ENCODE peak calls at places on chromosomes 4 and X, in four cellular contexts. V, D, Z and L are unnamed samples.

GRCh38 chrX:49627030-49627777 is 28.4 kb downstream of the GAGE1 start:
- DNase-seq in V (no peak), D (no peak), Z (no peak), L (no peak)

GRCh38 chrX:139077303-139078131 is 366.0 kb upstream of the FGF13 start:
- DNase-seq in V (no peak), D (no peak), Z (no peak), L (no peak)

GRCh38 chrX:153827903-153828302 is 2.4 kb downstream of the PDZD4 start:
- DNase-seq in V (no peak), D (peak; percentile 56), Z (no peak), L (no peak)

GRCh38 chrX:68411729-68412128 is 21.6 kb downstream of the OPHN1 start:
- DNase-seq in V (no peak), D (no peak), Z (no peak), L (no peak)

GRCh38 chr4:85952518-85952917 is 407.3 kb downstream of the MAPK10 start:
- DNase-seq in V (no peak), D (no peak), Z (no peak), L (no peak)

GRCh38 chr4:53205970-53206369 is 159.9 kb downstream of the SCFD2 start:
- DNase-seq in V (no peak), D (no peak), Z (no peak), L (no peak)

GRCh38 chr4:75849459-75849858 is 52.8 kb downstream of the PPEF2 start:
- DNase-seq in V (no peak), D (no peak), Z (no peak), L (no peak)

GRCh38 chr4:110781944-110782343 is 159.1 kb upstream of the PITX2 start:
- DNase-seq in V (no peak), D (no peak), Z (no peak), L (no peak)

GRCh38 chr4:85520765-85521749 is 46.1 kb downstream of the ARHGAP24 start:
- DNase-seq in V (no peak), D (no peak), Z (no peak), L (no peak)

GRCh38 chr4:69156913-69157312 is 57.6 kb downstream of the UGT2B11 start:
- DNase-seq in V (no peak), D (no peak), Z (no peak), L (no peak)

GRCh38 chr4:99574530-99575314 is at the start of gene MTTP:
- DNase-seq in V (no peak), D (no peak), Z (no peak), L (no peak)

GRCh38 chrX:150219374-150220185 is 143.5 kb upstream of the MAMLD1 start:
- DNase-seq in V (no peak), D (no peak), Z (no peak), L (no peak)

GRCh38 chr4:4889781-4890180 is 30.3 kb downstream of the MSX1 start:
- DNase-seq in V (no peak), D (no peak), Z (no peak), L (no peak)

GRCh38 chr4:105234582-105234981 is 87.9 kb downstream of the TET2 start:
- DNase-seq in V (no peak), D (no peak), Z (no peak), L (no peak)

GRCh38 chr4:185845966-185846365 is 34.0 kb upstream of the SORBS2 start:
- DNase-seq in V (no peak), D (no peak), Z (no peak), L (no peak)

GRCh38 chr4:22653752-22654151 is 39.0 kb upstream of the GBA3 start:
- DNase-seq in V (no peak), D (no peak), Z (no peak), L (no peak)

GRCh38 chr4:124429746-124430250 is 282.7 kb downstream of the ANKRD50 start:
- DNase-seq in V (no peak), D (no peak), Z (no peak), L (no peak)

GRCh38 chr4:124940387-124940786 is 227.9 kb upstream of the ANKRD50 start:
- DNase-seq in V (no peak), D (no peak), Z (no peak), L (no peak)

GRCh38 chr4:90078440-90078839 is 48.8 kb upstream of the CCSER1 start:
- DNase-seq in V (no peak), D (no peak), Z (no peak), L (no peak)

GRCh38 chr4:130747842-130748241 is 1651.9 kb downstream of the C4orf33 start:
- DNase-seq in V (no peak), D (no peak), Z (no peak), L (no peak)

GRCh38 chrX:150572206-150572605 is 3.8 kb downstream of the MTM1 start:
- DNase-seq in V (no peak), D (no peak), Z (no peak), L (no peak)

GRCh38 chr4:86496094-86497060 is 97.7 kb upstream of the PTPN13 start:
- DNase-seq in V (peak; percentile 38), D (no peak), Z (no peak), L (peak; percentile 67)

GRCh38 chr4:108783666-108784463 is 21.0 kb upstream of the ETNPPL start:
- DNase-seq in V (no peak), D (no peak), Z (no peak), L (no peak)

GRCh38 chrX:40058719-40059118 is 39.0 kb downstream of the BCOR start:
- DNase-seq in V (peak; percentile 41), D (no peak), Z (no peak), L (peak; percentile 43)

GRCh38 chr4:952881-953573 is 20.3 kb downstream of the DGKQ start:
- DNase-seq in V (no peak), D (no peak), Z (no peak), L (no peak)

GRCh38 chr4:36551697-36552214 is 270.3 kb downstream of the DTHD1 start:
- DNase-seq in V (no peak), D (no peak), Z (no peak), L (no peak)

GRCh38 chrX:8037593-8038348 is 110.6 kb upstream of the PNPLA4 start:
- DNase-seq in V (no peak), D (no peak), Z (no peak), L (no peak)

GRCh38 chrX:30620980-30621716 is 32.1 kb upstream of the GK start:
- DNase-seq in V (no peak), D (no peak), Z (no peak), L (no peak)

GRCh38 chrX:149948001-149948400 is 9.7 kb upstream of the EOLA2 start:
- DNase-seq in V (no peak), D (no peak), Z (no peak), L (no peak)

GRCh38 chr4:82484987-82485783 is 54.8 kb downstream of the ENOPH1 start:
- DNase-seq in V (no peak), D (no peak), Z (no peak), L (no peak)

GRCh38 chr4:98203406-98204235 is 57.6 kb upstream of the RAP1GDS1 start:
- DNase-seq in V (no peak), D (no peak), Z (no peak), L (no peak)

GRCh38 chr4:8896071-8896470 is 24.4 kb upstream of the HMX1 start:
- DNase-seq in V (no peak), D (no peak), Z (no peak), L (no peak)

GRCh38 chr4:89213382-89213701 is 94.3 kb downstream of the GPRIN3 start:
- DNase-seq in V (no peak), D (no peak), Z (no peak), L (no peak)

GRCh38 chr4:10783351-10783750 is 98.8 kb upstream of the CLNK start:
- DNase-seq in V (no peak), D (no peak), Z (no peak), L (no peak)

GRCh38 chr4:159370316-159370715 is 267.4 kb downstream of the RAPGEF2 start:
- DNase-seq in V (no peak), D (no peak), Z (no peak), L (no peak)

GRCh38 chr4:159374749-159375535 is 272.1 kb downstream of the RAPGEF2 start:
- DNase-seq in V (no peak), D (no peak), Z (no peak), L (no peak)

GRCh38 chr4:159378056-159378616 is 275.3 kb downstream of the RAPGEF2 start:
- DNase-seq in V (no peak), D (no peak), Z (no peak), L (no peak)

DNA sequence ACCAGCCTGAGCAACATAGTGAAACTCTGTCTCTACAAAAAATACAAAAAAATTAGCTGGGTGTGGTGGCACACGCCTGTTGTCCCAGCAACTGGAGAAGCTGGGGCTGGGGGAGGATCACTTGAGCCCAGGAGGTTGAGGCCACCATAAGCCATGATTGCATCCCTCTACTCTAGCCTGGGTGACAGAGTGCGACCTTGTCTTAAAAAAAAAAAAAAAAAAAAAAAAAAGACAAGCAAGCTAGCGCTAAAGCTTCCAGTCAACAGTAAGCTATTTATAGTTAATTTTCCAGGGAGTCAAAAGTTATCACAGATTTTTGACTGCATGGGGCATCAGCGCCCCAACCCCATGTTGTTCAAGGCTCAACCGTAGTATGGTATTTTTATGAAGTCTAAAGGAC is 273.4 kb downstream of the RAPGEF2 start:
- DNase-seq in V (no peak), D (no peak), Z (no peak), L (no peak)
- H3K4me3 ChIP-seq in V (no peak overlapping the region), D (no peak overlapping the region), Z (no peak overlapping the region), L (no peak overlapping the region)

GRCh38 chr4:121822796-121823504 is 733 bp downstream of the CCNA2 start:
- DNase-seq in V (peak; percentile 25), D (peak; percentile 67), Z (no peak), L (no peak)
- H3K36me3 ChIP-seq in V (peaks cover 23% of the 10 kb centered on the region), D (peaks cover 34% of the 10 kb centered on the region), Z (peaks cover 43% of the 10 kb centered on the region), L (peaks cover 20% of the 10 kb centered on the region)

GRCh38 chrX:10017866-10018265 is 50.7 kb downstream of the CLDN34 start:
- DNase-seq in V (no peak), D (peak; percentile 6), Z (no peak), L (no peak)
- TF ChIP-seq CTCF in V (no peak), D (no peak), Z (no peak), L (no peak)

GRCh38 chrX:13933851-13934250 is 95.8 kb downstream of the GEMIN8 start:
- DNase-seq in V (no peak), D (no peak), Z (no peak), L (no peak)
- H3K4me3 ChIP-seq in V (no peak overlapping the region), D (no peak overlapping the region), Z (no peak overlapping the region), L (no peak overlapping the region)

DNA sequence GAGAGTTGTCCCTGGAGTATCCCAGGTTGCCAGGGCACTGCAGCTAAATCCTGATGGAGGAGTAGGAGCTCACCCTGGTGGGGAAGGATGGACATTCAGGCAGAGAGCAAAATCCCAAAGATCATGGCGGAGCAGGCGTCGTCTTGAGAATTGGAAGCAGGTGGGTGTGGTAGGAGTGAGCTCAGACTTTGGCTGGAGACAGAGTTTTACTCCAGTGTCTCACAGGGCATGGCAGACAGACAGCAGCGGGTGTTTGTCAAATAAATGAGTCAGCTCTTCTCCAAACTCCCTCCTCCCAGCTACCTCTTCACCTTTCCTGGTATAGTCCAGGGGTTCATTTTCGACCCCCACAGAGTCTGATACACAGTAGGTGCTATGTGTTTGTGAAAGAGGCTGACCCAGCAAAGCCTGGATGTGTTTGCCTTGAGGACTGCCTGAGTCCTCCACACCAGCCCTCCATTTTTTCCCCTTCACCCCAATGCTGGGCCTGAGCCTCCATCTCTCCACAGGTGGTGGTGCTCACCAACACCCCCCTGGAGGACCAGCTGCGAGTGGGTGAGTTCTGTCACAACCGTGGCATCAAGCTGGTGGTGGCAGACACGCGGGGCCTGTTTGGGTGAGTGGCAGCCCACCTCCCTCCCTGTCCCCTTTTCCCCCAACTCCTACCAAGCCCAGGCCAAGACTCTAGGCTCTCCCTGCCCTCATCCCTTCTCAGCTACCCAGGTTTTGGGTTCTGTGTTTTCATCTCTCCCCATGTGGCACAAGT is 6.9 kb downstream of the UBA1 start:
- DNase-seq in V (no peak), D (no peak), Z (peak; percentile 31), L (no peak)
- H3K36me3 ChIP-seq in V (peaks cover 77% of the 10 kb centered on the region), D (peaks cover 68% of the 10 kb centered on the region), Z (peaks cover 71% of the 10 kb centered on the region), L (peaks cover 77% of the 10 kb centered on the region)

GRCh38 chr4:94892051-94892450 is 134.3 kb downstream of the BMPR1B start:
- DNase-seq in V (no peak), D (no peak), Z (no peak), L (no peak)
- TF ChIP-seq CTCF in V (no peak), D (no peak), Z (peak; percentile 8), L (no peak)

GRCh38 chr4:54228064-54228527 is 997 bp upstream of the PDGFRA start:
- DNase-seq in V (peak; percentile 59), D (peak; percentile 89), Z (peak; percentile 68), L (no peak)
- H3K4me3 ChIP-seq in V (peak overlapping the region; percentile 35), D (peak overlapping the region; percentile 39), Z (peak overlapping the region; percentile 69), L (peak overlapping the region; percentile 71)